ENCODE peak calls at places on chromosomes 6 and 20, in five cellular contexts. One of them, this sample, is unnamed.

GRCh38 chr6:52352239-52353008 is 9.5 kb upstream of the PAQR8 start:
- DNase-seq in stimulated activated CD4-positive, alpha-beta T cell treated with anti-CD3 and anti-CD28 coated beads, Interleukin-4, amount 100 ng/mL, for 1 hour: no peak
- DNase-seq in OCI-LY7: no peak
- DNase-seq in heart left ventricle: no peak
- DNase-seq in MM.1S: peak
- DNase-seq in this sample: peak

GRCh38 chr20:25470045-25470444 is 62.6 kb downstream of the GINS1 start:
- DNase-seq in stimulated activated CD4-positive, alpha-beta T cell treated with anti-CD3 and anti-CD28 coated beads, Interleukin-4, amount 100 ng/mL, for 1 hour: peak
- DNase-seq in OCI-LY7: peak
- DNase-seq in heart left ventricle: no peak
- DNase-seq in MM.1S: peak
- DNase-seq in this sample: peak

GRCh38 chr20:63453029-63453523 is 19.4 kb downstream of the KCNQ2 start:
- DNase-seq in stimulated activated CD4-positive, alpha-beta T cell treated with anti-CD3 and anti-CD28 coated beads, Interleukin-4, amount 100 ng/mL, for 1 hour: no peak
- DNase-seq in OCI-LY7: no peak
- DNase-seq in heart left ventricle: no peak
- DNase-seq in MM.1S: no peak
- DNase-seq in this sample: peak

GRCh38 chr6:6880745-6881437 is 226.9 kb upstream of the RREB1 start:
- DNase-seq in stimulated activated CD4-positive, alpha-beta T cell treated with anti-CD3 and anti-CD28 coated beads, Interleukin-4, amount 100 ng/mL, for 1 hour: no peak
- DNase-seq in OCI-LY7: no peak
- DNase-seq in heart left ventricle: no peak
- DNase-seq in MM.1S: no peak
- DNase-seq in this sample: no peak

GRCh38 chr20:20480689-20481088 is 112.8 kb downstream of the INSM1 start:
- DNase-seq in stimulated activated CD4-positive, alpha-beta T cell treated with anti-CD3 and anti-CD28 coated beads, Interleukin-4, amount 100 ng/mL, for 1 hour: no peak
- DNase-seq in OCI-LY7: no peak
- DNase-seq in heart left ventricle: no peak
- DNase-seq in MM.1S: no peak
- DNase-seq in this sample: no peak

GRCh38 chr6:100335999-100336398 is 128.7 kb downstream of the SIM1 start:
- DNase-seq in stimulated activated CD4-positive, alpha-beta T cell treated with anti-CD3 and anti-CD28 coated beads, Interleukin-4, amount 100 ng/mL, for 1 hour: no peak
- DNase-seq in OCI-LY7: no peak
- DNase-seq in heart left ventricle: no peak
- DNase-seq in MM.1S: no peak
- DNase-seq in this sample: no peak

GRCh38 chr6:158068893-158069799 is 87.5 kb downstream of the SYNJ2 start:
- DNase-seq in stimulated activated CD4-positive, alpha-beta T cell treated with anti-CD3 and anti-CD28 coated beads, Interleukin-4, amount 100 ng/mL, for 1 hour: no peak
- DNase-seq in OCI-LY7: no peak
- DNase-seq in heart left ventricle: no peak
- DNase-seq in MM.1S: no peak
- DNase-seq in this sample: peak

GRCh38 chr6:159595173-159595572 is 97.9 kb downstream of the SOD2 start:
- DNase-seq in stimulated activated CD4-positive, alpha-beta T cell treated with anti-CD3 and anti-CD28 coated beads, Interleukin-4, amount 100 ng/mL, for 1 hour: no peak
- DNase-seq in OCI-LY7: no peak
- DNase-seq in heart left ventricle: no peak
- DNase-seq in MM.1S: no peak
- DNase-seq in this sample: peak

GRCh38 chr6:167742719-167743303 is 83.9 kb upstream of the AFDN start:
- DNase-seq in stimulated activated CD4-positive, alpha-beta T cell treated with anti-CD3 and anti-CD28 coated beads, Interleukin-4, amount 100 ng/mL, for 1 hour: no peak
- DNase-seq in OCI-LY7: no peak
- DNase-seq in heart left ventricle: no peak
- DNase-seq in MM.1S: no peak
- DNase-seq in this sample: peak

GRCh38 chr20:19593762-19594161 is 164.3 kb upstream of the RIN2 start:
- DNase-seq in stimulated activated CD4-positive, alpha-beta T cell treated with anti-CD3 and anti-CD28 coated beads, Interleukin-4, amount 100 ng/mL, for 1 hour: no peak
- DNase-seq in OCI-LY7: no peak
- DNase-seq in heart left ventricle: no peak
- DNase-seq in MM.1S: no peak
- DNase-seq in this sample: no peak

GRCh38 chr6:38273325-38273724 is 366.4 kb downstream of the BTBD9 start:
- DNase-seq in stimulated activated CD4-positive, alpha-beta T cell treated with anti-CD3 and anti-CD28 coated beads, Interleukin-4, amount 100 ng/mL, for 1 hour: no peak
- DNase-seq in OCI-LY7: no peak
- DNase-seq in heart left ventricle: no peak
- DNase-seq in MM.1S: no peak
- DNase-seq in this sample: no peak

GRCh38 chr6:49118475-49118874 is 344.6 kb downstream of the MMUT start:
- DNase-seq in stimulated activated CD4-positive, alpha-beta T cell treated with anti-CD3 and anti-CD28 coated beads, Interleukin-4, amount 100 ng/mL, for 1 hour: no peak
- DNase-seq in OCI-LY7: no peak
- DNase-seq in heart left ventricle: no peak
- DNase-seq in MM.1S: no peak
- DNase-seq in this sample: no peak

GRCh38 chr20:32415494-32415893 is 57.4 kb downstream of the ASXL1 start:
- DNase-seq in stimulated activated CD4-positive, alpha-beta T cell treated with anti-CD3 and anti-CD28 coated beads, Interleukin-4, amount 100 ng/mL, for 1 hour: no peak
- DNase-seq in OCI-LY7: no peak
- DNase-seq in heart left ventricle: no peak
- DNase-seq in MM.1S: no peak
- DNase-seq in this sample: no peak

GRCh38 chr20:13449868-13450441 is 188.8 kb downstream of the TASP1 start:
- DNase-seq in stimulated activated CD4-positive, alpha-beta T cell treated with anti-CD3 and anti-CD28 coated beads, Interleukin-4, amount 100 ng/mL, for 1 hour: no peak
- DNase-seq in OCI-LY7: no peak
- DNase-seq in heart left ventricle: no peak
- DNase-seq in MM.1S: no peak
- DNase-seq in this sample: no peak

GRCh38 chr20:32344835-32345506 is 13.2 kb upstream of the ASXL1 start:
- DNase-seq in stimulated activated CD4-positive, alpha-beta T cell treated with anti-CD3 and anti-CD28 coated beads, Interleukin-4, amount 100 ng/mL, for 1 hour: no peak
- DNase-seq in OCI-LY7: no peak
- DNase-seq in heart left ventricle: no peak
- DNase-seq in MM.1S: no peak
- DNase-seq in this sample: no peak

GRCh38 chr6:39901116-39901655 is 33.1 kb downstream of the MOCS1 start:
- DNase-seq in stimulated activated CD4-positive, alpha-beta T cell treated with anti-CD3 and anti-CD28 coated beads, Interleukin-4, amount 100 ng/mL, for 1 hour: no peak
- DNase-seq in OCI-LY7: no peak
- DNase-seq in heart left ventricle: no peak
- DNase-seq in MM.1S: no peak
- DNase-seq in this sample: no peak

GRCh38 chr6:153401751-153402150 is 270.7 kb upstream of the RGS17 start:
- DNase-seq in stimulated activated CD4-positive, alpha-beta T cell treated with anti-CD3 and anti-CD28 coated beads, Interleukin-4, amount 100 ng/mL, for 1 hour: no peak
- DNase-seq in OCI-LY7: no peak
- DNase-seq in heart left ventricle: no peak
- DNase-seq in MM.1S: no peak
- DNase-seq in this sample: no peak

GRCh38 chr20:51634257-51634656 is 91.7 kb upstream of the NFATC2 start:
- DNase-seq in stimulated activated CD4-positive, alpha-beta T cell treated with anti-CD3 and anti-CD28 coated beads, Interleukin-4, amount 100 ng/mL, for 1 hour: no peak
- DNase-seq in OCI-LY7: no peak
- DNase-seq in heart left ventricle: no peak
- DNase-seq in MM.1S: no peak
- DNase-seq in this sample: no peak